ENCODE peak calls at places on chromosomes 11 and 22, in four cellular contexts. C, T, Y and H are unnamed samples.

GRCh38 chr11:25938952-25939351 is 393.0 kb upstream of the ANO3 start:
- DNase-seq in C (no peak), T (no peak), Y (no peak), H (no peak)

GRCh38 chr11:5123802-5124521 is 14.2 kb downstream of the OR52A5 start:
- DNase-seq in C (peak; percentile 81), T (peak; percentile 70), Y (peak; percentile 37), H (peak; percentile 53)

GRCh38 chr11:26846222-26846621 is 124.4 kb upstream of the SLC5A12 start:
- DNase-seq in C (no peak), T (no peak), Y (no peak), H (no peak)

GRCh38 chr11:98455500-98456186 is 565.1 kb upstream of the CNTN5 start:
- DNase-seq in C (no peak), T (no peak), Y (no peak), H (no peak)

GRCh38 chr22:28181332-28181731 is 262.3 kb upstream of the PITPNB start:
- DNase-seq in C (no peak), T (no peak), Y (peak; percentile 13), H (no peak)

GRCh38 chr11:77506857-77507256 is 33.0 kb upstream of the PAK1 start:
- DNase-seq in C (peak; percentile 83), T (no peak), Y (peak; percentile 71), H (peak; percentile 14)

GRCh38 chr11:1998290-1998689 is 648 bp upstream of the H19 start:
- DNase-seq in C (no peak), T (no peak), Y (no peak), H (no peak)

GRCh38 chr22:19806213-19807160 is 45.9 kb downstream of the TBX1 start:
- DNase-seq in C (no peak), T (peak; percentile 12), Y (peak; percentile 93), H (peak; percentile 48)

GRCh38 chr22:22752556-22753477 is 108.4 kb downstream of the GGTLC2 start:
- DNase-seq in C (no peak), T (peak; percentile 49), Y (no peak), H (no peak)

GRCh38 chr11:119236891-119237290 is 30.8 kb downstream of the CBL start:
- DNase-seq in C (peak; percentile 21), T (no peak), Y (no peak), H (no peak)

GRCh38 chr11:60625262-60625661 is 74.2 kb upstream of the MS4A8 start:
- DNase-seq in C (peak; percentile 70), T (peak; percentile 60), Y (peak; percentile 39), H (peak; percentile 23)

GRCh38 chr11:67441731-67442401 is 1.4 kb downstream of the CORO1B start:
- DNase-seq in C (no peak), T (no peak), Y (no peak), H (no peak)

GRCh38 chr11:128463386-128463829 is 124.0 kb downstream of the ETS1 start:
- DNase-seq in C (peak; percentile 98), T (peak; percentile 21), Y (no peak), H (no peak)

GRCh38 chr11:58513747-58514367 is 6.0 kb upstream of the OR5B21 start:
- DNase-seq in C (peak; percentile 65), T (peak; percentile 58), Y (peak; percentile 30), H (no peak)

GRCh38 chr22:26671317-26672059 is 14.1 kb downstream of the MIAT start:
- DNase-seq in C (no peak), T (peak; percentile 35), Y (peak; percentile 23), H (no peak)

GRCh38 chr11:61794579-61794978 is 1.9 kb downstream of the FEN1 start:
- DNase-seq in C (no peak), T (no peak), Y (no peak), H (no peak)

GRCh38 chr11:61796127-61796526 is 3.4 kb downstream of the FEN1 start:
- DNase-seq in C (no peak), T (no peak), Y (no peak), H (no peak)

GRCh38 chr11:61795459-61795858 is 2.7 kb downstream of the FEN1 start:
- DNase-seq in C (no peak), T (no peak), Y (no peak), H (no peak)

GRCh38 chr11:61799665-61800284 is 7.1 kb downstream of the FEN1 start:
- DNase-seq in C (no peak), T (no peak), Y (no peak), H (no peak)

DNA sequence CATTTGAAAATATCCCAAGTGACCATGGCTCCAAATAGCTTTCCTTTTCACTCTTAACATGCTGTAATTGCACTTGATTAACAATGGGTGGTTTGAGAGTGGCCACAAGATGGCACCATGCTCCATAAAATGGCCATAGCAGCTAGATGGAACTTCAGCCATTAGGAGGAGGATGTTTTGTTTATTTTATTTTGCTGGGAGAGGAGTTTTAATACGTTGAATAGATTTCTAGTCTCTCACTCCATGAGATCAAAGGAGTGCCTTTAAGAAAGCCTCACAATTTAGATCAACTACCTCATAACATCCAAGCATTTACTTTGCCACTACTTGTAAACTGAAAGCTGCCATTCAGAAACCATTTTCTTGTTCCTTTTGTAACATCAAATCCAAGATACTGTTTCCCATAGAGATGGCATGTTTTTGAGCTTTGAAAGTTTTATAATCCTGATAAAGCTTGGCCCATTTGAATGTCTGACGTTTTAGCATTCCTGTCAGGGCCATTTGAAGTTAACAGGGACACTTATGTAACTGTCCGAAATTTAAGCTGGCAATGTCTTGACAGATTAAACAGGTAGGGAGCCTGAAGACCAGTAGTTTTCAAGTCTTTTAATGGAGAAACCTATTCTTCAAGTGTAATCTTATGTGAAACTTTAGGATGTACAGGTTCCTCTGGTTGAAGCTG is 4.7 kb downstream of the FEN1 start:
- DNase-seq in C (peak; percentile 82), T (peak; percentile 89), Y (peak; percentile 86), H (peak; percentile 67)
- H3K36me3 ChIP-seq in C (peaks cover 9% of the 10 kb centered on the region), T (no peaks in the 10 kb centered on the region), Y (no peaks in the 10 kb centered on the region), H (peaks cover 27% of the 10 kb centered on the region)

GRCh38 chr11:13335319-13335718 is 57.7 kb downstream of the BMAL1 start:
- DNase-seq in C (peak; percentile 82), T (peak; percentile 69), Y (peak; percentile 27), H (peak; percentile 53)

GRCh38 chr11:13339196-13340153 is 61.9 kb downstream of the BMAL1 start:
- DNase-seq in C (peak; percentile 91), T (no peak), Y (peak; percentile 67), H (no peak)

GRCh38 chr11:13336246-13336873 is 58.8 kb downstream of the BMAL1 start:
- DNase-seq in C (no peak), T (no peak), Y (no peak), H (no peak)

GRCh38 chr11:13338437-13339069 is 61.0 kb downstream of the BMAL1 start:
- DNase-seq in C (peak; percentile 51), T (no peak), Y (no peak), H (no peak)

DNA sequence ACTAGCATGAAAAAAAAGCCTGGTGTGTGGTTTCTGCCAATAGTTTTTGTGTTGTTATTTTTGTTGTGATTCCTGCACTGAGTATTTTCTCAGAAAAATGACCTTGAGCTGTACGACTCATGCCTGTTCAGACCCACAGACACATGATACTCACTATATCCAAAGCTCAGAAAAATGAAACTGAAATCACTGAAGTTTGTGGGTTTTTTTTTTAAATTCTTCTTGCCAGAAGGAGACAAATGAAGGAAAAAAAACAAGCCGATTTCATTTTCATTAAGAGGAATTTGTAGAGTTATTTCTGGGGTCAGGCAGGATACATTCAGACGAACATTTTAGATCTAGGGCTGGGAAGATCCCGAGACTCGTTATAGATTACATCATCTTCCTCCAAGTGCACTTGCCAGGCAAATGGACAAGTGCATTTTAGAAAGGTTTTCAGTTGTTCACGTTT is 60.4 kb downstream of the BMAL1 start:
- DNase-seq in C (peak; percentile 66), T (no peak), Y (no peak), H (no peak)
- H3K4me3 ChIP-seq in C (peak overlapping the region; percentile 33), T (no peak overlapping the region), Y (no peak overlapping the region), H (no peak overlapping the region)

DNA sequence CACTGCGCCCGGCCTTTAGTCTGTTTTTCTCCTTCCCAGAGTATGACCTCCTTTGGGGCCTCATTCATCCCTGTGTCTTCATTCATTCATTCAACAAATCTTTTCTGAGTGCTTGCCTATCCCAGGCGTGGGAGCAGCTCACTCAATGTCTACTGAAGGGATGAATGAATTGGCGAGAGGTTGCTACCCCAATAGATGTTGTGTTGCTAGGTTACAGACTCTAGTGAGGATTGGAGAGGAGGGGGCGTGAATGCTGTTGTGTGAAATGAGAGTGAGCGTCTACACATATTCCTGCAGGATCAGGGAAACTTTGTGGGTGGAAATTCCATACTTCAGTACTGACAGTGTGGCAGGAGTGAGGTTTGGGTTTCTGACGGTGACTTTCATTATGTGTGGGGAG is 55.5 kb upstream of the EP300 start:
- DNase-seq in C (no peak), T (no peak), Y (no peak), H (no peak)
- TF ChIP-seq CTCF in C (no peak), T (no peak), Y (no peak), H (no peak)

DNA sequence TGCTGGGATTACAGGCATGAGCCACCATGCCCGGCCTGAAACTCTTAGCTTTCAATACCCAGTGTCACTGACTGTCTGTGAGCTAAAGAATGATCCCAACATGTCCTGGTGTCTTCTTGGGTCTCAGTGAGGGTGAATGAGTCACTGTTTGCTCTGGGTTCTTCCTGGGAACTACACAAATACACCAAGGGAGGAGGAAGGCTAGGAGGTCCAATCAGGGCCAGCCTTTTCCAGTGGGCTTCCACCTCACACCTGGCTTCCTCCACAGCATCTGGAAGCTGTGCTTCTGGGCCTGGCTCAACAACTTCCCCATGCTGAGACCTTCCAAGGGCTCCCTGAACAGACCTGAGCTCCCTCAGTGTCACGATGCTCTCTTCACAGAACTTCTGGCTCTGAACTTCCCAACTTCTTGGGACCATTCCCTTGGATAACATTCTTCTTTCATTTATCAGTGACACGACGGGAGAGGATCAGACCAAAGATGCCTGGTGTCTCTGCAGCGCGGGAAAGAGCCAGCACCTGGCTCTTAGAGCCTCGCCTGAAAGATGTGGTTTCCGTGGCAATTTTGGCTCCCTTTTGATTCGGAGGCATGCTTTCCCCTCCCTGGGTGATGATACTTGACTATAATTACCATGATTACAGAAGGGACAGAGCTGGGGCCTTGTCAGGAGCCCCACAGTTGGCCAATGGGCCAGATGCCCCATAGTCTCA is 22.3 kb upstream of the CHRM4 start:
- DNase-seq in C (no peak), T (no peak), Y (no peak), H (no peak)
- H3K36me3 ChIP-seq in C (peaks cover 14% of the 10 kb centered on the region), T (no peaks in the 10 kb centered on the region), Y (no peaks in the 10 kb centered on the region), H (no peaks in the 10 kb centered on the region)

GRCh38 chr22:50627452-50627913 is 469 bp downstream of the ARSA start:
- DNase-seq in C (no peak), T (no peak), Y (no peak), H (peak; percentile 33)
- H3K4me3 ChIP-seq in C (peak overlapping the region; percentile 77), T (peak overlapping the region; percentile 76), Y (peak overlapping the region; percentile 61), H (peak overlapping the region; percentile 78)

GRCh38 chr11:111479666-111480065 is 32.5 kb downstream of the BTG4 start:
- DNase-seq in C (no peak), T (no peak), Y (no peak), H (no peak)
- TF ChIP-seq CTCF in C (no peak), T (no peak), Y (no peak), H (no peak)

GRCh38 chr11:94455861-94456260 is 37.8 kb downstream of the MRE11 start:
- DNase-seq in C (no peak), T (peak; percentile 10), Y (no peak), H (no peak)
- H3K36me3 ChIP-seq in C (no peaks in the 10 kb centered on the region), T (no peaks in the 10 kb centered on the region), Y (no peaks in the 10 kb centered on the region), H (peaks cover 26% of the 10 kb centered on the region)

GRCh38 chr11:66113132-66113856 is 43.2 kb downstream of the PACS1 start:
- DNase-seq in C (peak; percentile 84), T (no peak), Y (no peak), H (no peak)
- H3K4me3 ChIP-seq in C (no peak overlapping the region), T (no peak overlapping the region), Y (no peak overlapping the region), H (no peak overlapping the region)